ENCODE peak calls at places on chromosome 11, in four cellular contexts. One of them, this sample, is unnamed. For H3K9me3, the result is how much of the 10 kb centered on the place peaks cover.

GRCh38 chr11:110712643-110713468 is 619 bp upstream of the ARHGAP20 start:
- DNase-seq in prostate gland: peak
- DNase-seq in Peyer's patch: peak
- DNase-seq in esophagus muscularis mucosa: no peak
- DNase-seq in this sample: no peak

GRCh38 chr11:69808708-69809107 is 10.5 kb downstream of the FGF3 start:
- DNase-seq in prostate gland: no peak
- DNase-seq in Peyer's patch: no peak
- DNase-seq in esophagus muscularis mucosa: no peak
- DNase-seq in this sample: no peak

GRCh38 chr11:73950869-73951710 is at the start of gene DNAJB13:
- DNase-seq in prostate gland: peak
- DNase-seq in Peyer's patch: peak
- DNase-seq in esophagus muscularis mucosa: no peak
- DNase-seq in this sample: no peak

GRCh38 chr11:66133216-66133775 is 63.2 kb downstream of the PACS1 start:
- DNase-seq in prostate gland: no peak
- DNase-seq in Peyer's patch: no peak
- DNase-seq in esophagus muscularis mucosa: no peak
- DNase-seq in this sample: no peak

GRCh38 chr11:8719260-8720190 is 36.9 kb downstream of the RPL27A start:
- DNase-seq in prostate gland: peak
- DNase-seq in Peyer's patch: no peak
- DNase-seq in esophagus muscularis mucosa: peak
- DNase-seq in this sample: no peak

GRCh38 chr11:44497995-44498394 is 67.5 kb upstream of the CD82 start:
- DNase-seq in prostate gland: no peak
- DNase-seq in Peyer's patch: no peak
- DNase-seq in esophagus muscularis mucosa: no peak
- DNase-seq in this sample: no peak

GRCh38 chr11:27241316-27242122 is 121.5 kb downstream of the CCDC34 start:
- DNase-seq in prostate gland: no peak
- DNase-seq in Peyer's patch: no peak
- DNase-seq in esophagus muscularis mucosa: no peak
- DNase-seq in this sample: no peak

GRCh38 chr11:61377461-61378160 is 14.8 kb upstream of the TMEM216 start:
- DNase-seq in prostate gland: no peak
- DNase-seq in Peyer's patch: no peak
- DNase-seq in esophagus muscularis mucosa: no peak
- DNase-seq in this sample: no peak

GRCh38 chr11:70895061-70895670 is 357.2 kb downstream of the SHANK2 start:
- DNase-seq in prostate gland: no peak
- DNase-seq in Peyer's patch: no peak
- DNase-seq in esophagus muscularis mucosa: no peak
- DNase-seq in this sample: no peak

GRCh38 chr11:117837791-117838190 is 13.2 kb upstream of the FXYD2 start:
- DNase-seq in prostate gland: no peak
- DNase-seq in Peyer's patch: peak
- DNase-seq in esophagus muscularis mucosa: no peak
- DNase-seq in this sample: no peak
- H3K9me3 ChIP-seq in prostate gland: under half
- H3K9me3 ChIP-seq in Peyer's patch: under half
- H3K9me3 ChIP-seq in esophagus muscularis mucosa: under half
- H3K9me3 ChIP-seq in this sample: under half

DNA sequence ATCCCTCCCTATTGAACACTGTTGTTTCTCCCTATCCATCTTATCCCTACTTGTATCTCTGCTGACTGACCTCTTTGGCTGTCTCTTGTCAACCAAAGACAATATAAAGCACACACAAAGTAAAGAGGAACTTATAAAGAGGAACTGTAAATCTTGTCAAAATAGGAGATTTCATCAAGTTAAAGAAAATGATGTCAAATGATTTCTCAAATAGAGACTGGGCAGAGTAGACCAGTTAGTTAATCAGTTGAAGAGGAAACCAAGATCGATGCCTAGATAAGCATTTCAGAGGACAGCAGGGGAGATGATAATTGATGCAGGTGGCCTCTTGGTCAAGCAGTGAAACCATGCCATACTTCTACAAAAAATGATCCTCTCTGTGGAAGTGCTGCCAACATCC is 22.7 kb downstream of the KCNQ1OT1 start:
- DNase-seq in prostate gland: no peak
- DNase-seq in Peyer's patch: no peak
- DNase-seq in esophagus muscularis mucosa: no peak
- DNase-seq in this sample: no peak
- H3K9me3 ChIP-seq in prostate gland: under half
- H3K9me3 ChIP-seq in Peyer's patch: under half
- H3K9me3 ChIP-seq in esophagus muscularis mucosa: under half
- H3K9me3 ChIP-seq in this sample: under half

GRCh38 chr11:117230981-117231636 is 764 bp downstream of the PCSK7 start:
- DNase-seq in prostate gland: no peak
- DNase-seq in Peyer's patch: peak
- DNase-seq in esophagus muscularis mucosa: no peak
- DNase-seq in this sample: no peak

GRCh38 chr11:117230286-117230961 is 1.4 kb downstream of the PCSK7 start:
- DNase-seq in prostate gland: no peak
- DNase-seq in Peyer's patch: no peak
- DNase-seq in esophagus muscularis mucosa: no peak
- DNase-seq in this sample: no peak

GRCh38 chr11:117232911-117233409 is 489 bp downstream of the RNF214 start:
- DNase-seq in prostate gland: no peak
- DNase-seq in Peyer's patch: no peak
- DNase-seq in esophagus muscularis mucosa: no peak
- DNase-seq in this sample: no peak

GRCh38 chr11:117231637-117232021 is 244 bp downstream of the PCSK7 start:
- DNase-seq in prostate gland: no peak
- DNase-seq in Peyer's patch: no peak
- DNase-seq in esophagus muscularis mucosa: no peak
- DNase-seq in this sample: no peak

DNA sequence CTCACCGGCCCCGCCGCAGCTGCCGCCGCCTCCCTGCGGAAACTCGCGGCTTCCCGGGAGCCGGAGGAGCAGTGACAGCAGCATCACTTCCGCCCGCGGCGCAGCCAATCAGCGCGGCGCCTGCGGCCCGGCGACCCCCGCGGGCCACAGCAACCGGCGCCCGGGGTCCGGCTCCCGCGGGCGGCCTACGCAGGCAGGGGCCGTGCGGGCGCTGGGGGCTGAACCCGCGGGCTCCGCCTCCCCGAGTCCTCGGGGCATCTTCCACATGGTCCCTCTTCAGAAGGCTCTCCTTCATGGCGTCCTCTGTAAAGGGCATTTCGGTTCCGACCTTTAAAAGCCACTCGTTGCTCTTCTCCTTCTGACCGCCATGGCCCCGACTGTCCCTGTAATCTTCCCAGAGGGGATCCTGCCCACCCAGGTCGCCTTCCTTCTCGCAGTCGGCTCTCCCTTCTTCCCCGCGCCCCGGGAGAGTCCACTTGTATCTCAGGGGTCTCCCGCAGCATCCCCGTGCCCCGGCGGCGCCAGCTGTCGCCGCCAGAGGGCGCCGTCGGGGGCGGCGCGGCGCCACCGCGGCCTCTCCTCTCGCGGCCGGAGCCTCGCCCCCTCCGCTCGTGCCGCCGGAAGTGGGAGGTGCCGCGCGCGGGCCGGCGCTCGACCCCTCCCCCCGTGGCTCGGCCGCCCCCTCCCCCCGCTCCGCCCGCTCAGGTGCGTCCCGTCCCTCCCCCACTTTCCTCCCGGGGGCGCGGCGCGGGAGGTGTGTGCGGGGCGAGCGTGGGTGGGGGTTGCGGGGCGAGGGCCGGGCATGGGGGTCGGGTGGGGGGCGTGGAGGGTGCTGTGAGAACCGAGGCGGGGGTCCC is at the start of the genes PCSK7 and RNF214:
- DNase-seq in prostate gland: peak
- DNase-seq in Peyer's patch: peak
- DNase-seq in esophagus muscularis mucosa: peak
- DNase-seq in this sample: peak
- H3K9me3 ChIP-seq in prostate gland: under half
- H3K9me3 ChIP-seq in Peyer's patch: under half
- H3K9me3 ChIP-seq in esophagus muscularis mucosa: under half
- H3K9me3 ChIP-seq in this sample: under half

GRCh38 chr11:125799808-125800207 is 11.9 kb downstream of the PATE3 start:
- DNase-seq in prostate gland: no peak
- DNase-seq in Peyer's patch: no peak
- DNase-seq in esophagus muscularis mucosa: no peak
- DNase-seq in this sample: no peak

GRCh38 chr11:125802387-125802786 is 14.5 kb downstream of the PATE3 start:
- DNase-seq in prostate gland: no peak
- DNase-seq in Peyer's patch: no peak
- DNase-seq in esophagus muscularis mucosa: no peak
- DNase-seq in this sample: no peak

DNA sequence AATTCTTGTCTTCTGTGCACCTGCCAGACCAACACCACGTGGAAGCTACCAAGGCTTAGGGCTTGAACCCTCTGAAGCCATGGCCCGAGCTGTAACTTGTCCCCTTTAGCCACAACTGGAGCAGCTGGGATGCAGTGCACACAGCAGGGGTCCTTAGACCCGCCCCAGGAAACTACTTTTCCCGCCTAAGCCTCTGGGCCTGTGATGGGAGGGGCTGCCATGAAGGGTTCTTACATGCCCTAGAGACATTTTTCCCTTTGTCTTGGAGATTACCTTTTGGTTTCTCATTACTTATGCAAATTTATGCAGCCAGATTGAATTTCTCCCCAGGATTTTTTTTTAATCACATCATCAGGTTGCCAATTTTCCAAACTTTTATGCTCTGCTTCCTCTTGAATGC is 9.7 kb downstream of the PATE3 start:
- DNase-seq in prostate gland: no peak
- DNase-seq in Peyer's patch: no peak
- DNase-seq in esophagus muscularis mucosa: no peak
- DNase-seq in this sample: no peak
- H3K9me3 ChIP-seq in prostate gland: under half
- H3K9me3 ChIP-seq in Peyer's patch: under half
- H3K9me3 ChIP-seq in esophagus muscularis mucosa: under half
- H3K9me3 ChIP-seq in this sample: under half

DNA sequence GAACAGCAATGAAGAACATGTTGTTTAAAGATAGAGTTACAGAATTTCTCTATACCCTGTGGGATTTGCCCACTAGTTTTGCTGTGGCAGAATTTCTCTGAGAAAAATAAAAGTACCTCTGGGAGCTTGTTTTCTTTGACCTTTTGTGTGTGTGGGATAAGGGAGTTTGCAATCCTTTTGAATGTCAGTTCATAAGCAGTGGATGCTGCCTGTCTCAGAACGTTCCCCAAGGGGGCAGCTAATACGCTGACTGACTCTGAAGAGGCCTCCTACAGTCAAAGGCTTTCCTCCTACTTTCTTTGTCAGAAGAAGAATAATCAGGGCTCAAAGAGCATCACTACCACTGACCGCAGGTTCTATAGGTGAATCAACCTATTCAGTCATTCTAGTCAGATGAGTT is 140.6 kb downstream of the AASDHPPT start:
- DNase-seq in prostate gland: no peak
- DNase-seq in Peyer's patch: no peak
- DNase-seq in esophagus muscularis mucosa: no peak
- DNase-seq in this sample: no peak
- H3K9me3 ChIP-seq in prostate gland: under half
- H3K9me3 ChIP-seq in Peyer's patch: under half
- H3K9me3 ChIP-seq in esophagus muscularis mucosa: under half
- H3K9me3 ChIP-seq in this sample: under half

GRCh38 chr11:2652362-2652761 is 47.4 kb downstream of the KCNQ1OT1 start:
- DNase-seq in prostate gland: no peak
- DNase-seq in Peyer's patch: no peak
- DNase-seq in esophagus muscularis mucosa: peak
- DNase-seq in this sample: no peak
- H3K9me3 ChIP-seq in prostate gland: under half
- H3K9me3 ChIP-seq in Peyer's patch: under half
- H3K9me3 ChIP-seq in esophagus muscularis mucosa: half or more
- H3K9me3 ChIP-seq in this sample: under half